ENCODE peak calls at places on chromosomes 11 and 22, in four cellular contexts. X, S, R and Y are unnamed samples.

GRCh38 chr11:64722141-64723050 is 601 bp downstream of the NRXN2 start:
- DNase-seq in X (no peak), S (no peak), R (no peak), Y (no peak)

GRCh38 chr22:35076648-35077047 is 10.7 kb downstream of the ISX start:
- DNase-seq in X (no peak), S (no peak), R (no peak), Y (no peak)

GRCh38 chr11:28393348-28393747 is 285.2 kb downstream of the METTL15 start:
- DNase-seq in X (no peak), S (no peak), R (no peak), Y (no peak)

GRCh38 chr11:56172256-56172835 is 4.1 kb upstream of the OR5J2 start:
- DNase-seq in X (no peak), S (no peak), R (no peak), Y (no peak)

GRCh38 chr11:4830909-4831308 is 9.8 kb downstream of the OR51F2 start:
- DNase-seq in X (no peak), S (no peak), R (no peak), Y (no peak)

GRCh38 chr11:37504066-37504611 is 906.1 kb upstream of the RAG2 start:
- DNase-seq in X (no peak), S (peak), R (no peak), Y (peak)

GRCh38 chr11:121418625-121419114 is 33.4 kb upstream of the SORL1 start:
- DNase-seq in X (no peak), S (no peak), R (no peak), Y (no peak)

GRCh38 chr22:23772315-23773246 is at the start of gene MMP11:
- DNase-seq in X (no peak), S (no peak), R (no peak), Y (no peak)

GRCh38 chr11:94750319-94751215 is 17.6 kb upstream of the AMOTL1 start:
- DNase-seq in X (no peak), S (no peak), R (no peak), Y (no peak)

GRCh38 chr11:41201156-41201555 is 258.3 kb downstream of the LRRC4C start:
- DNase-seq in X (no peak), S (peak), R (peak), Y (peak)

GRCh38 chr11:22928207-22928917 is 68.1 kb upstream of the CCDC179 start:
- DNase-seq in X (no peak), S (no peak), R (no peak), Y (no peak)
- TF ChIP-seq CTCF in X (no peak), S (peak), R (peak), Y (peak)

DNA sequence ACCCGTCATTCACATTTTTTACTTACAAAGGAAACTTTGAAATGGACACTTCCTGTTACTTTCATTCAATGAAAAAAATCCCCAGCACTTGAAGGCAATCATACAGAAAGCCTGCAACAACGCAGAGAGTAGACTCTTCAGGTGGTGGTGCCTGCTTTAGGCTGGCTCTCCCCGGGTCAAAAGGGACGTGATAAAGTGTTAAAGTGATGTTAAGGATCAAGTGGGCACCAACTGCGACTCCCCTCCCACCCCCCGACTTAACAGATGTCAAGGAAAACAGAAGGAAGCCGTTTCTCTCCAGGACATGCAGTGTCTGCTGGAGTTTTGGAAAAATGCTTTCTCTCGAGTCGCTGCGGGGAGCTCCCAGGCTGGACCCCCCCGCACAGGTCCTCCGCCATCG is 414 bp upstream of the PNPLA3 start:
- DNase-seq in X (no peak), S (no peak), R (no peak), Y (peak)
- H3K4me3 ChIP-seq in X (peak), S (peak), R (no peak), Y (peak)

DNA sequence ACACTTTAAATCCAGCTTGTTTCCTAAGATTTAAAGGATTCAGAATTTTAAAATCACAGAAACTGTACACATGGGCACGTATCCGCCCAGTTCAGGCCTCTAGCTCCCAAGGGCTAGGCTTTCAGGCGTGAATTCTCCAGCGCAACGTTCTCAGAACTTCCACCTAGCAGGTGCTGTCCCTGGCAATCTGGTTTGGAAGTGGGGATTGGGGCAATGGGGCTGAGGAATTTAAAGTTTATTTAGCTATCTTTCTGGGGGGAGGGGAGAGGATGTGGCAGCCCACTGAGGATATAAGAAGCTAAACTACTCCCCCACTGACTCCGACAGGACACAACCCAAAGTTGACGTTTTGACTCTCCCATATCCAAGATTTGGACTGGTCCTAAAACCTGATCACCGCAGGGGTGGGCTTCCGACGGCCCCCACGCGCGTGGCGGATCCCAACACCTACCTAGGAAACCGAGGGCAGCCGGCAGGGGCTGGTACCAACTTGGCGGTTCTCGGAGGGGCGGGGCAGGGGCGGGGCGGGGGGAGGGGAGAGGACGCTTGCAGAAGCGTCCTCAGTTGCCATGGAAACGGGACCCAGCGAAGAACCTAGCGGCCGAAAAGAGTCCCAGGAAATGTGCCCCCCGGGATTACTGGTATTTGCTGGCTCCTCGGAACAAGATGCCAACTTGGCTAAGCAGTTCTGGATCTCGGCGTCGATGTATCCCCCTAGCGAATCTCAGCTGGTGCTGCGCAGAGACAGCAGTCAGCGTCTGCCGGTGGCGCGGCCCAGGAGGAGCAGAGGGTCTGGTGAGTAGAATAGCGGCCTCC is at the start of gene HOATZ:
- DNase-seq in X (no peak), S (no peak), R (no peak), Y (peak)
- TF ChIP-seq CTCF in X (no peak), S (no peak), R (no peak), Y (peak)

DNA sequence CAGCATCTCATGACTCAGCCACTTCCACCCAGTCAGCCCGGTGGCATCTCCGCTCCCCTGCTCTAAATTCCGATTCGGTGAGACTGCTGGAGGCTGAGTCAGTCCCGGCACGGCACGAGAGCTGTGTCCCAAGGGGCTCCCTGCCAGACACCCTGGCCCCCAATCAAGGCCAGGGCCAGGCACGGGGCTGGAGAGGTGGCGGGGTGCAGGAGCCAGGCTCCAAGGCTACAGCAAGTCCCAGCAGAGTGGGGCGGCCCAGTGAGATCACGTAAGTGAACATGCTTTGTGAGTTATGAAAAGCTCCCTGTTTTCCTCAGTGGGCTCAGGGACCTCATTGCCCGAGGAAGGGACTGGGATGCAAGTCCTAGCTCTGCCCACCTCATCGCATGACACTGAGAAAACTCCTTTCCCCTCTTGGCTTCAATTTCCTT is 3.0 kb downstream of the C11orf68 start:
- DNase-seq in X (peak), S (peak), R (no peak), Y (peak)
- H3K4me3 ChIP-seq in X (peak), S (peak), R (no peak), Y (peak)

GRCh38 chr22:26174280-26174679 is 5.0 kb downstream of the SEZ6L start:
- DNase-seq in X (no peak), S (no peak), R (no peak), Y (no peak)

GRCh38 chr22:26170795-26171194 is 1.5 kb downstream of the SEZ6L start:
- DNase-seq in X (no peak), S (no peak), R (no peak), Y (no peak)

GRCh38 chr22:26169312-26170111 is at the start of gene SEZ6L:
- DNase-seq in X (no peak), S (no peak), R (no peak), Y (no peak)

GRCh38 chr22:26170112-26170492 is 840 bp downstream of the SEZ6L start:
- DNase-seq in X (no peak), S (no peak), R (no peak), Y (no peak)

GRCh38 chr22:26172389-26172990 is 3.2 kb downstream of the SEZ6L start:
- DNase-seq in X (no peak), S (peak), R (no peak), Y (peak)
- TF ChIP-seq CTCF in X (peak), S (peak), R (peak), Y (peak)

GRCh38 chr11:119382101-119382500 is 611 bp upstream of the USP2 start:
- DNase-seq in X (no peak), S (no peak), R (no peak), Y (no peak)

GRCh38 chr11:119378851-119379465 is 2.5 kb downstream of the USP2 start:
- DNase-seq in X (no peak), S (no peak), R (no peak), Y (no peak)

GRCh38 chr11:119380816-119381185 is 689 bp downstream of the USP2 start:
- DNase-seq in X (no peak), S (no peak), R (no peak), Y (no peak)

GRCh38 chr11:119381186-119381988 is at the start of gene USP2:
- DNase-seq in X (peak), S (peak), R (peak), Y (peak)

DNA sequence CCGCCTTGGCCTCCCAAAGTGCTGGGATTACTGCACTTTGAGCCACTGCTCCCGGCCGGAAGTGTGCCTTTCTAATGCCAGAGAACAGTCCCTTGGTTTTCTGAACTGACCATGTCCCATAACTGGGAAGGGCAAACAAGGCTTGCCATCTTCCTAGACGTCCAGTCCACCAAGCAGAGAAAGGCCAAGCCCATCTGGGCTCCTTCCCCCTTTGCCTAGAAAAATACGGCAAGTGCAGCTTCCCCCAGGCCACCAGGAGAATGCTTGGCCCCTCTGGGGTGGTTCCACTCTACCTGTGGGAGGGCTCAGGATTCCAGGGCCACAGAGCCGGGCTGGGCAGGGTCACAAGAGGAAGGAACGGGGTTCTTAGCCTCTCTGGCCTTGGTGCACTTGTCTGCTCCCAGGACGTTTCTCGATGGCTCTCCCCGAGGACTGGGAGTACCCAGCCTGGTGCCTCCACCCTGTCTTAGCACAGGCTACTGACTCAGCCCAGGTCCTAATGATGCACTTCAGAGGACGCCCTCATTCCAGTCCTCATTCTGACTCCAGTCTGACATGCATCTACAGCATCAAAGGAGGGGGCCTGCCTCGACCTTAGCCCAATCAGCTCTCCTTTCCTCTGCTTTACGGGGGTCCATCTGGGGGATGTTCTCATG is 1.2 kb downstream of the USP2 start:
- DNase-seq in X (no peak), S (no peak), R (no peak), Y (no peak)
- H3K4me3 ChIP-seq in X (no peak), S (no peak), R (no peak), Y (no peak)